ENCODE peak calls at places on chromosomes 1 and 21, in six cellular contexts. One of them, this sample, is unnamed.

GRCh38 chr1:113978863-113979702 is at the start of gene OLFML3:
- DNase-seq in colonic mucosa: peak
- DNase-seq in brain microvascular endothelial cell: peak
- DNase-seq in left lung: peak
- DNase-seq in CD4-positive, alpha-beta T cell: no peak
- DNase-seq in A549: peak
- DNase-seq in this sample: peak

GRCh38 chr1:41712687-41713086 is 206.0 kb downstream of the HIVEP3 start:
- DNase-seq in colonic mucosa: no peak
- DNase-seq in brain microvascular endothelial cell: no peak
- DNase-seq in left lung: no peak
- DNase-seq in CD4-positive, alpha-beta T cell: no peak
- DNase-seq in A549: no peak
- DNase-seq in this sample: peak

GRCh38 chr1:76395059-76395458 is 320.5 kb downstream of the ST6GALNAC3 start:
- DNase-seq in colonic mucosa: no peak
- DNase-seq in brain microvascular endothelial cell: no peak
- DNase-seq in left lung: no peak
- DNase-seq in CD4-positive, alpha-beta T cell: no peak
- DNase-seq in A549: no peak
- DNase-seq in this sample: no peak

GRCh38 chr1:248823517-248824001 is 2.2 kb downstream of the SH3BP5L start:
- DNase-seq in colonic mucosa: no peak
- DNase-seq in brain microvascular endothelial cell: no peak
- DNase-seq in left lung: no peak
- DNase-seq in CD4-positive, alpha-beta T cell: no peak
- DNase-seq in A549: no peak
- DNase-seq in this sample: peak

GRCh38 chr1:58824753-58825389 is 41.0 kb upstream of the JUN start:
- DNase-seq in colonic mucosa: peak
- DNase-seq in brain microvascular endothelial cell: no peak
- DNase-seq in left lung: peak
- DNase-seq in CD4-positive, alpha-beta T cell: no peak
- DNase-seq in A549: no peak
- DNase-seq in this sample: no peak

GRCh38 chr1:28526886-28527285 is 21.0 kb downstream of the RCC1 start:
- DNase-seq in colonic mucosa: no peak
- DNase-seq in brain microvascular endothelial cell: no peak
- DNase-seq in left lung: peak
- DNase-seq in CD4-positive, alpha-beta T cell: no peak
- DNase-seq in A549: no peak
- DNase-seq in this sample: peak

GRCh38 chr1:54052470-54052933 is 502 bp downstream of the TMEM59 start:
- DNase-seq in colonic mucosa: peak
- DNase-seq in brain microvascular endothelial cell: peak
- DNase-seq in left lung: peak
- DNase-seq in CD4-positive, alpha-beta T cell: peak
- DNase-seq in A549: peak
- DNase-seq in this sample: peak

GRCh38 chr1:212396638-212397037 is 18.0 kb downstream of the PACC1 start:
- DNase-seq in colonic mucosa: no peak
- DNase-seq in brain microvascular endothelial cell: no peak
- DNase-seq in left lung: no peak
- DNase-seq in CD4-positive, alpha-beta T cell: no peak
- DNase-seq in A549: no peak
- DNase-seq in this sample: no peak

GRCh38 chr1:231690072-231690471 is 63.5 kb downstream of the DISC1 start:
- DNase-seq in colonic mucosa: no peak
- DNase-seq in brain microvascular endothelial cell: no peak
- DNase-seq in left lung: no peak
- DNase-seq in CD4-positive, alpha-beta T cell: no peak
- DNase-seq in A549: no peak
- DNase-seq in this sample: no peak

GRCh38 chr21:36854391-36854790 is 112.1 kb downstream of the HLCS start:
- DNase-seq in colonic mucosa: peak
- DNase-seq in brain microvascular endothelial cell: peak
- DNase-seq in left lung: no peak
- DNase-seq in CD4-positive, alpha-beta T cell: no peak
- DNase-seq in A549: peak
- DNase-seq in this sample: no peak

GRCh38 chr1:21238141-21238800 is 52.0 kb downstream of the ECE1 start:
- DNase-seq in colonic mucosa: no peak
- DNase-seq in brain microvascular endothelial cell: peak
- DNase-seq in left lung: no peak
- DNase-seq in CD4-positive, alpha-beta T cell: no peak
- DNase-seq in A549: no peak
- DNase-seq in this sample: peak

GRCh38 chr1:47210666-47211065 is 20.8 kb upstream of the PDZK1IP1 start:
- DNase-seq in colonic mucosa: no peak
- DNase-seq in brain microvascular endothelial cell: no peak
- DNase-seq in left lung: no peak
- DNase-seq in CD4-positive, alpha-beta T cell: no peak
- DNase-seq in A549: no peak
- DNase-seq in this sample: peak

GRCh38 chr1:85313888-85314696 is 37.7 kb upstream of the BCL10 start:
- DNase-seq in colonic mucosa: no peak
- DNase-seq in brain microvascular endothelial cell: peak
- DNase-seq in left lung: no peak
- DNase-seq in CD4-positive, alpha-beta T cell: no peak
- DNase-seq in A549: no peak
- DNase-seq in this sample: peak

GRCh38 chr1:39826583-39826982 is 37.9 kb upstream of the BMP8B start:
- DNase-seq in colonic mucosa: peak
- DNase-seq in brain microvascular endothelial cell: no peak
- DNase-seq in left lung: no peak
- DNase-seq in CD4-positive, alpha-beta T cell: no peak
- DNase-seq in A549: no peak
- DNase-seq in this sample: no peak

GRCh38 chr1:67485046-67485811 is 55.0 kb upstream of the SERBP1 start:
- DNase-seq in colonic mucosa: no peak
- DNase-seq in brain microvascular endothelial cell: peak
- DNase-seq in left lung: no peak
- DNase-seq in CD4-positive, alpha-beta T cell: no peak
- DNase-seq in A549: no peak
- DNase-seq in this sample: peak

GRCh38 chr21:15222711-15223110 is 157.9 kb upstream of the NRIP1 start:
- DNase-seq in colonic mucosa: no peak
- DNase-seq in brain microvascular endothelial cell: no peak
- DNase-seq in left lung: no peak
- DNase-seq in CD4-positive, alpha-beta T cell: no peak
- DNase-seq in A549: no peak
- DNase-seq in this sample: no peak

GRCh38 chr1:19390901-19391595 is 78.9 kb downstream of the SLC66A1 start:
- DNase-seq in colonic mucosa: peak
- DNase-seq in brain microvascular endothelial cell: peak
- DNase-seq in left lung: peak
- DNase-seq in CD4-positive, alpha-beta T cell: peak
- DNase-seq in A549: peak
- DNase-seq in this sample: peak

GRCh38 chr1:56199060-56199459 is 380.3 kb downstream of the PLPP3 start:
- DNase-seq in colonic mucosa: no peak
- DNase-seq in brain microvascular endothelial cell: no peak
- DNase-seq in left lung: no peak
- DNase-seq in CD4-positive, alpha-beta T cell: no peak
- DNase-seq in A549: no peak
- DNase-seq in this sample: no peak

GRCh38 chr1:150613061-150613920 is 16.1 kb downstream of the ENSA start:
- DNase-seq in colonic mucosa: peak
- DNase-seq in brain microvascular endothelial cell: peak
- DNase-seq in left lung: peak
- DNase-seq in CD4-positive, alpha-beta T cell: peak
- DNase-seq in A549: peak
- DNase-seq in this sample: peak

GRCh38 chr1:63199666-63200065 is 122.7 kb upstream of the FOXD3 start:
- DNase-seq in colonic mucosa: no peak
- DNase-seq in brain microvascular endothelial cell: no peak
- DNase-seq in left lung: no peak
- DNase-seq in CD4-positive, alpha-beta T cell: no peak
- DNase-seq in A549: no peak
- DNase-seq in this sample: no peak

GRCh38 chr21:40853956-40854688 is 7.2 kb upstream of the DSCAM start:
- DNase-seq in colonic mucosa: no peak
- DNase-seq in brain microvascular endothelial cell: no peak
- DNase-seq in left lung: no peak
- DNase-seq in CD4-positive, alpha-beta T cell: no peak
- DNase-seq in A549: no peak
- DNase-seq in this sample: no peak

GRCh38 chr1:54794401-54795099 is 6.6 kb downstream of the TTC22 start:
- DNase-seq in colonic mucosa: peak
- DNase-seq in brain microvascular endothelial cell: no peak
- DNase-seq in left lung: no peak
- DNase-seq in CD4-positive, alpha-beta T cell: no peak
- DNase-seq in A549: no peak
- DNase-seq in this sample: peak

DNA sequence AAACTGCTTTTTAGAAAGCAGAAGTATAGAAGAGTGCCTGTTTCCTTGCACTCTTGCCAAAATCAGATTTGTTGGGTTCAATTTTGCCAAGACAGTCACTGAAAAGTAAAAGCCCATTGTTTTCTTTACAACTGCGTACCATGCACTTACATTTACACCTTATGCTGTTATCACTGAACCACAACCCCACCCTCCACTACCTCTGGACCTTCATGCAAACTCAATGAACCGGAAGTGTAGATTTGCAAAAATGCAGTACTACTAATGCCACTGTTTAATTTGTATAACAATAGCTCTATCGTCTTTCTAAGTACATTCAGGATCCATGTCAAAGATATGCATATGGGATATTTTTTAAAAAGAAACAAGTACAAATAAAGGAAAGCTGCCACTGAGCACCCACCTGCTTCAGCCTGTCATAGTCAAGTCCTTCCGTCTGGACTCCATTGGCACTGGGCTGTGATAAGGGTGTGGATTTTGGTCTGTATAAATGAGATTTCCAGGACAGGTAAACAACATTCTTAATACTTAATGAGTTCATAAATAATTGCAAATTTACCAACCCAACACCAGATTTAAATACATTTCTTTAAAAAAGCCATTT is 72.9 kb upstream of the LBR start:
- DNase-seq in colonic mucosa: peak
- DNase-seq in brain microvascular endothelial cell: no peak
- DNase-seq in left lung: no peak
- DNase-seq in CD4-positive, alpha-beta T cell: no peak
- DNase-seq in A549: no peak
- DNase-seq in this sample: no peak
- H3K27ac ChIP-seq in colonic mucosa: peak
- H3K27ac ChIP-seq in brain microvascular endothelial cell: no peak
- H3K27ac ChIP-seq in left lung: no peak
- H3K27ac ChIP-seq in CD4-positive, alpha-beta T cell: no peak
- H3K27ac ChIP-seq in A549: no peak
- H3K27ac ChIP-seq in this sample: no peak

GRCh38 chr1:238710697-238711096 is 675.7 kb upstream of the CHRM3 start:
- DNase-seq in colonic mucosa: no peak
- DNase-seq in brain microvascular endothelial cell: no peak
- DNase-seq in left lung: no peak
- DNase-seq in CD4-positive, alpha-beta T cell: no peak
- DNase-seq in A549: no peak
- DNase-seq in this sample: no peak
- TF ChIP-seq CTCF in colonic mucosa: no peak
- TF ChIP-seq CTCF in brain microvascular endothelial cell: peak
- TF ChIP-seq CTCF in left lung: no peak
- TF ChIP-seq CTCF in CD4-positive, alpha-beta T cell: no peak
- TF ChIP-seq CTCF in A549: no peak
- TF ChIP-seq CTCF in this sample: peak

DNA sequence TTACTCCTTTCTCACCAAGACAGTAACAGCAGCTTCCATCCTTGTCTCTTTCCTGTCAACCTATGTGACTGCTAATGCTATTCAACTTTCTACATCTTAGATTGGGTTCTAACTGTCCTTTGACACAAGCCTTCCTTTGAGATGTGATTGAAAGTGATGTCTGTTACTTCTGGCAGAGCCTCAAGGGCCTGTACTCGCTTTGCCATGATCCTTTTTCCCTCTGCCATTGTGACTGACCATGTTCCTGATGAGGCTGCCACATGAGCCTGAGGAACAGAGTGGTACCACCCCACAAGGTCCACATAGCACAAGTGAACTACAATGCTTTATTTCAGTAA is 138.8 kb upstream of the RAB4A start:
- DNase-seq in colonic mucosa: no peak
- DNase-seq in brain microvascular endothelial cell: no peak
- DNase-seq in left lung: no peak
- DNase-seq in CD4-positive, alpha-beta T cell: no peak
- DNase-seq in A549: no peak
- DNase-seq in this sample: no peak
- H3K27ac ChIP-seq in colonic mucosa: peak
- H3K27ac ChIP-seq in brain microvascular endothelial cell: no peak
- H3K27ac ChIP-seq in left lung: no peak
- H3K27ac ChIP-seq in CD4-positive, alpha-beta T cell: no peak
- H3K27ac ChIP-seq in A549: no peak
- H3K27ac ChIP-seq in this sample: no peak

GRCh38 chr1:27418326-27418761 is 25.9 kb downstream of the GPR3 start:
- DNase-seq in colonic mucosa: peak
- DNase-seq in brain microvascular endothelial cell: peak
- DNase-seq in left lung: peak
- DNase-seq in CD4-positive, alpha-beta T cell: no peak
- DNase-seq in A549: peak
- DNase-seq in this sample: peak

GRCh38 chr1:27412502-27412901 is 20.1 kb downstream of the GPR3 start:
- DNase-seq in colonic mucosa: no peak
- DNase-seq in brain microvascular endothelial cell: no peak
- DNase-seq in left lung: no peak
- DNase-seq in CD4-positive, alpha-beta T cell: no peak
- DNase-seq in A549: no peak
- DNase-seq in this sample: no peak

GRCh38 chr1:27413004-27413403 is 20.6 kb downstream of the GPR3 start:
- DNase-seq in colonic mucosa: no peak
- DNase-seq in brain microvascular endothelial cell: no peak
- DNase-seq in left lung: no peak
- DNase-seq in CD4-positive, alpha-beta T cell: no peak
- DNase-seq in A549: no peak
- DNase-seq in this sample: no peak

GRCh38 chr1:27418786-27419185 is 26.4 kb downstream of the GPR3 start:
- DNase-seq in colonic mucosa: no peak
- DNase-seq in brain microvascular endothelial cell: no peak
- DNase-seq in left lung: no peak
- DNase-seq in CD4-positive, alpha-beta T cell: no peak
- DNase-seq in A549: no peak
- DNase-seq in this sample: peak

DNA sequence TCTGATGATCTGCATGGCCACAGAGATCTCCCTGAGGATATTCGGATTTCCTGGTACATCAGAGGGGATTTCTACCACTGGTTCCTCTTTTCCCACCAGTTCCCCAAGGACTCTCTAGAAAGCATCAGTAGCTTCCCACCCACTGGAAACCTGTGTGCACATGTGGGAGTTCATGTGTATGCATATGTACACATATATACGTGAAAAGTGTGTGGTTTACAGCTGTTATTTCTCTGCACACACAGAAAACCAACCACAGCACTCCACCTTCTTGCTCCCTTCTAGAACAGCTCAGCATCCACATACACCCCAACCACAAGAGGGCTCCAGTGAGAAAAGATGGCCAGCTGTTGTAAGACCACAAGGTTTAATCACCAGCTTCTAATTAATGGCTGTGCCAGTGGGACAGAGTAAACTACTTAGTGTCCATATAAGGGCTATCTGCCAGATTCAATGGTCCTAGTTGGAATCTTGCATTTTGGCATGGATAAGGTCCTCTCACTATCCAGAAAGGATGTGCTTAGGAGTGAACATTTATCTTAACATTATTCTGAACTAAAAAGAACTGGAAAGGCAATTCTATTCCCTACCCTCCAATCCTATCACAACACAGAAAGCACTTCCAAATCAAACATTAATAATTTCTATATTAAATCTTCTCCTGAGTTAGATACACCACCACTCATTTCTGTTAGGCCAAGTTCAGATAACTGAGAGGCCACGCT is 24.1 kb downstream of the GPR3 start:
- DNase-seq in colonic mucosa: peak
- DNase-seq in brain microvascular endothelial cell: peak
- DNase-seq in left lung: no peak
- DNase-seq in CD4-positive, alpha-beta T cell: no peak
- DNase-seq in A549: no peak
- DNase-seq in this sample: peak
- TF ChIP-seq CTCF in colonic mucosa: peak
- TF ChIP-seq CTCF in brain microvascular endothelial cell: peak
- TF ChIP-seq CTCF in left lung: peak
- TF ChIP-seq CTCF in CD4-positive, alpha-beta T cell: peak
- TF ChIP-seq CTCF in A549: peak
- TF ChIP-seq CTCF in this sample: peak